ENCODE peak calls at places on chromosomes 5 and 9, in four cellular contexts. One of them, this sample, is unnamed.

GRCh38 chr5:155482428-155482827 is 468.9 kb downstream of the KIF4B start:
- DNase-seq in CD8-positive, alpha-beta memory T cell: no peak
- DNase-seq in stomach: no peak
- DNase-seq in neural progenitor cell: no peak
- DNase-seq in this sample: no peak

GRCh38 chr5:138974227-138975063 is 99.3 kb upstream of the LRRTM2 start:
- DNase-seq in CD8-positive, alpha-beta memory T cell: no peak
- DNase-seq in stomach: peak; percentile 80
- DNase-seq in neural progenitor cell: peak; percentile 34
- DNase-seq in this sample: no peak

GRCh38 chr5:112795944-112796678 is 58.4 kb downstream of the APC start:
- DNase-seq in CD8-positive, alpha-beta memory T cell: no peak
- DNase-seq in stomach: no peak
- DNase-seq in neural progenitor cell: no peak
- DNase-seq in this sample: no peak

GRCh38 chr9:83978992-83979811 is 813 bp downstream of the HNRNPK start:
- DNase-seq in CD8-positive, alpha-beta memory T cell: peak; percentile 88
- DNase-seq in stomach: peak; percentile 82
- DNase-seq in neural progenitor cell: peak; percentile 90
- DNase-seq in this sample: peak; percentile 91

GRCh38 chr5:1544294-1545010 is 20.7 kb upstream of the LPCAT1 start:
- DNase-seq in CD8-positive, alpha-beta memory T cell: no peak
- DNase-seq in stomach: no peak
- DNase-seq in neural progenitor cell: no peak
- DNase-seq in this sample: no peak

GRCh38 chr9:109868222-109868621 is 88.2 kb downstream of the PALM2AKAP2 start:
- DNase-seq in CD8-positive, alpha-beta memory T cell: no peak
- DNase-seq in stomach: no peak
- DNase-seq in neural progenitor cell: peak; percentile 35
- DNase-seq in this sample: no peak

GRCh38 chr5:80960531-80961375 is 590 bp downstream of the RASGRF2 start:
- DNase-seq in CD8-positive, alpha-beta memory T cell: peak; percentile 39
- DNase-seq in stomach: no peak
- DNase-seq in neural progenitor cell: peak; percentile 60
- DNase-seq in this sample: peak; percentile 43

GRCh38 chr5:127335381-127335780 is 44.8 kb downstream of the MEGF10 start:
- DNase-seq in CD8-positive, alpha-beta memory T cell: no peak
- DNase-seq in stomach: no peak
- DNase-seq in neural progenitor cell: no peak
- DNase-seq in this sample: no peak

GRCh38 chr5:119752921-119753886 is 123.8 kb downstream of the FAM170A start:
- DNase-seq in CD8-positive, alpha-beta memory T cell: no peak
- DNase-seq in stomach: no peak
- DNase-seq in neural progenitor cell: no peak
- DNase-seq in this sample: no peak

GRCh38 chr5:56026863-56027300 is 32.1 kb upstream of the IL6ST start:
- DNase-seq in CD8-positive, alpha-beta memory T cell: no peak
- DNase-seq in stomach: no peak
- DNase-seq in neural progenitor cell: no peak
- DNase-seq in this sample: no peak

GRCh38 chr5:169801781-169802180 is 164.7 kb downstream of the DOCK2 start:
- DNase-seq in CD8-positive, alpha-beta memory T cell: no peak
- DNase-seq in stomach: no peak
- DNase-seq in neural progenitor cell: no peak
- DNase-seq in this sample: no peak

GRCh38 chr9:27726244-27727141 is 153.2 kb upstream of the C9orf72 start:
- DNase-seq in CD8-positive, alpha-beta memory T cell: peak; percentile 1
- DNase-seq in stomach: peak; percentile 52
- DNase-seq in neural progenitor cell: peak; percentile 90
- DNase-seq in this sample: peak; percentile 79

GRCh38 chr9:71681104-71681707 is 87.1 kb downstream of the CEMIP2 start:
- DNase-seq in CD8-positive, alpha-beta memory T cell: no peak
- DNase-seq in stomach: no peak
- DNase-seq in neural progenitor cell: no peak
- DNase-seq in this sample: no peak

GRCh38 chr9:127155314-127155713 is 32.9 kb upstream of the ANGPTL2 start:
- DNase-seq in CD8-positive, alpha-beta memory T cell: no peak
- DNase-seq in stomach: no peak
- DNase-seq in neural progenitor cell: no peak
- DNase-seq in this sample: no peak

GRCh38 chr9:114811969-114812636 is 6.3 kb upstream of the TNFSF15 start:
- DNase-seq in CD8-positive, alpha-beta memory T cell: no peak
- DNase-seq in stomach: no peak
- DNase-seq in neural progenitor cell: no peak
- DNase-seq in this sample: no peak

GRCh38 chr5:119270955-119271757 is 84.7 kb upstream of the TNFAIP8 start:
- DNase-seq in CD8-positive, alpha-beta memory T cell: no peak
- DNase-seq in stomach: peak; percentile 57
- DNase-seq in neural progenitor cell: no peak
- DNase-seq in this sample: no peak

GRCh38 chr5:43007246-43007910 is 32.7 kb downstream of the ANXA2R start:
- DNase-seq in CD8-positive, alpha-beta memory T cell: peak; percentile 87
- DNase-seq in stomach: peak; percentile 64
- DNase-seq in neural progenitor cell: peak; percentile 90
- DNase-seq in this sample: peak; percentile 96

GRCh38 chr9:21028476-21028875 is 3.0 kb downstream of the HACD4 start:
- DNase-seq in CD8-positive, alpha-beta memory T cell: no peak
- DNase-seq in stomach: no peak
- DNase-seq in neural progenitor cell: no peak
- DNase-seq in this sample: no peak

GRCh38 chr5:142143878-142144277 is 35.3 kb downstream of the NDFIP1 start:
- DNase-seq in CD8-positive, alpha-beta memory T cell: peak; percentile 10
- DNase-seq in stomach: no peak
- DNase-seq in neural progenitor cell: peak; percentile 30
- DNase-seq in this sample: no peak

GRCh38 chr9:97880336-97880735 is 27.3 kb downstream of the FOXE1 start:
- DNase-seq in CD8-positive, alpha-beta memory T cell: no peak
- DNase-seq in stomach: no peak
- DNase-seq in neural progenitor cell: no peak
- DNase-seq in this sample: no peak

GRCh38 chr5:143372187-143372829 is 31.2 kb downstream of the NR3C1 start:
- DNase-seq in CD8-positive, alpha-beta memory T cell: no peak
- DNase-seq in stomach: no peak
- DNase-seq in neural progenitor cell: no peak
- DNase-seq in this sample: no peak

GRCh38 chr5:73218552-73219171 is 45.7 kb downstream of the TMEM174 start:
- DNase-seq in CD8-positive, alpha-beta memory T cell: no peak
- DNase-seq in stomach: no peak
- DNase-seq in neural progenitor cell: peak; percentile 34
- DNase-seq in this sample: no peak

GRCh38 chr9:137761793-137762192 is 115.8 kb upstream of the CACNA1B start:
- DNase-seq in CD8-positive, alpha-beta memory T cell: no peak
- DNase-seq in stomach: no peak
- DNase-seq in neural progenitor cell: no peak
- DNase-seq in this sample: no peak

GRCh38 chr5:44321176-44321575 is 68.0 kb downstream of the FGF10 start:
- DNase-seq in CD8-positive, alpha-beta memory T cell: no peak
- DNase-seq in stomach: no peak
- DNase-seq in neural progenitor cell: no peak
- DNase-seq in this sample: peak; percentile 48

GRCh38 chr5:6652025-6652424 is 18.8 kb downstream of the SRD5A1 start:
- DNase-seq in CD8-positive, alpha-beta memory T cell: no peak
- DNase-seq in stomach: no peak
- DNase-seq in neural progenitor cell: no peak
- DNase-seq in this sample: no peak

GRCh38 chr5:80192507-80193241 is 63.2 kb downstream of the SERINC5 start:
- DNase-seq in CD8-positive, alpha-beta memory T cell: no peak
- DNase-seq in stomach: no peak
- DNase-seq in neural progenitor cell: peak; percentile 39
- DNase-seq in this sample: no peak

GRCh38 chr9:127066775-127067111 is 55.7 kb downstream of the ANGPTL2 start:
- DNase-seq in CD8-positive, alpha-beta memory T cell: no peak
- DNase-seq in stomach: no peak
- DNase-seq in neural progenitor cell: no peak
- DNase-seq in this sample: no peak

GRCh38 chr5:149147673-149148072 is 6.4 kb downstream of the ABLIM3 start:
- DNase-seq in CD8-positive, alpha-beta memory T cell: no peak
- DNase-seq in stomach: no peak
- DNase-seq in neural progenitor cell: no peak
- DNase-seq in this sample: no peak

GRCh38 chr9:136248951-136249880 is 3.6 kb upstream of the QSOX2 start:
- DNase-seq in CD8-positive, alpha-beta memory T cell: no peak
- DNase-seq in stomach: no peak
- DNase-seq in neural progenitor cell: no peak
- DNase-seq in this sample: no peak

GRCh38 chr5:69295088-69295754 is 37.4 kb downstream of the CCDC125 start:
- DNase-seq in CD8-positive, alpha-beta memory T cell: no peak
- DNase-seq in stomach: no peak
- DNase-seq in neural progenitor cell: peak; percentile 14
- DNase-seq in this sample: no peak

GRCh38 chr5:106397700-106398099 is 1273.0 kb downstream of the EFNA5 start:
- DNase-seq in CD8-positive, alpha-beta memory T cell: no peak
- DNase-seq in stomach: no peak
- DNase-seq in neural progenitor cell: no peak
- DNase-seq in this sample: peak; percentile 63

GRCh38 chr5:168740055-168740820 is 161.1 kb upstream of the PANK3 start:
- DNase-seq in CD8-positive, alpha-beta memory T cell: no peak
- DNase-seq in stomach: no peak
- DNase-seq in neural progenitor cell: no peak
- DNase-seq in this sample: no peak

GRCh38 chr9:114836769-114837168 is 30.9 kb upstream of the TNFSF15 start:
- DNase-seq in CD8-positive, alpha-beta memory T cell: no peak
- DNase-seq in stomach: no peak
- DNase-seq in neural progenitor cell: no peak
- DNase-seq in this sample: no peak

GRCh38 chr5:176771102-176771845 is 39.1 kb upstream of the UNC5A start:
- DNase-seq in CD8-positive, alpha-beta memory T cell: no peak
- DNase-seq in stomach: no peak
- DNase-seq in neural progenitor cell: no peak
- DNase-seq in this sample: no peak

GRCh38 chr5:5422819-5423515 is 490 bp downstream of the ICE1 start:
- DNase-seq in CD8-positive, alpha-beta memory T cell: no peak
- DNase-seq in stomach: no peak
- DNase-seq in neural progenitor cell: no peak
- DNase-seq in this sample: no peak

GRCh38 chr5:149313151-149313841 is 32.0 kb upstream of the GRPEL2 start:
- DNase-seq in CD8-positive, alpha-beta memory T cell: no peak
- DNase-seq in stomach: no peak
- DNase-seq in neural progenitor cell: no peak
- DNase-seq in this sample: peak; percentile 64

DNA sequence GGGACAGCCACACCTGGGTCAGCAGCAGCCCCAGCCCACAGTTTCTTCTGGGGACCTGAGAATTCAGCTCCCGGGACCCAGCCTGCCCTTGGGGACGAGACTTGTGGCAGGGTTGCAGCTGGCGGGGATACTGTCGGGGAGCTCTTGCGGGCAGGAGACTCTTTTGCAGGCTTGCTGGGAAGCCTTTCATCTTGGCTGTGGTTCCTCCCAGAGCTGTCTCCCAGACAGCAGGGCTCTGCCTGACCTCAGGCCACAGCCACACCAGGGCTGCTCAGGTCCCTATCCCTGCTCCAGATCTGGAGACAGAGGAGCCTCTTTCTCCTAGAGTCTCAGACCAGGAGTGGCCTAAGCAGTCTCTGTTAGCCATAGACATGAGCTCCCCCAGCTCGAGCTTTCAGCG is 4.7 kb upstream of the MYMK start:
- DNase-seq in CD8-positive, alpha-beta memory T cell: no peak
- DNase-seq in stomach: no peak
- DNase-seq in neural progenitor cell: no peak
- DNase-seq in this sample: peak; percentile 63
- H3K4me1 ChIP-seq in CD8-positive, alpha-beta memory T cell: peaks cover 16% of the 10 kb centered on the region
- H3K4me1 ChIP-seq in stomach: peaks cover 42% of the 10 kb centered on the region
- H3K4me1 ChIP-seq in neural progenitor cell: peaks cover 38% of the 10 kb centered on the region
- H3K4me1 ChIP-seq in this sample: peaks cover 49% of the 10 kb centered on the region

DNA sequence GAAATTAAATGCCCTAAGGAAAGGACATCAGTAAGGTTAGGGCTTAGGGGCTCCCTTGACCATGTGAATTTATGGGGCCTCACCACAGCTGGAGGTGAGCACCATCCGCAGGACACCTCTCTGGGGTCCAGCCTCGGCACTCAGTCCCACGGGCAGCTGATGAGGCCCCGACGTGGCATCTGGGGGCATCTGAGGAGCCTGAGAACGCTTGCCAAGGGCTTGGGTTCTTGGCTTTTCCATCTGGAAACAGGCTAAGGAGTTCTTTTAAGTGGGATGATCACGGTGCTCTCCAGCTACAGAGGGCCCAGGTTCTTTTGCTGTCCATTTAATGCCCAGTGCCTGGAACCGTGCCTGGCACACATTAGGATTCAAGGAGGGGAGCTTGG is 3.6 kb downstream of the NKX2-5 start:
- DNase-seq in CD8-positive, alpha-beta memory T cell: no peak
- DNase-seq in stomach: no peak
- DNase-seq in neural progenitor cell: no peak
- DNase-seq in this sample: no peak
- H3K27ac ChIP-seq in CD8-positive, alpha-beta memory T cell: no peak overlapping the region
- H3K27ac ChIP-seq in stomach: no peak overlapping the region
- H3K27ac ChIP-seq in neural progenitor cell: no peak overlapping the region
- H3K27ac ChIP-seq in this sample: no peak overlapping the region

GRCh38 chr5:50711280-50711679 is 44.8 kb downstream of the PARP8 start:
- DNase-seq in CD8-positive, alpha-beta memory T cell: peak; percentile 72
- DNase-seq in stomach: peak; percentile 38
- DNase-seq in neural progenitor cell: no peak
- DNase-seq in this sample: peak; percentile 30
- H3K4me1 ChIP-seq in CD8-positive, alpha-beta memory T cell: peaks cover 67% of the 10 kb centered on the region
- H3K4me1 ChIP-seq in stomach: peaks cover 36% of the 10 kb centered on the region
- H3K4me1 ChIP-seq in neural progenitor cell: peaks cover 34% of the 10 kb centered on the region
- H3K4me1 ChIP-seq in this sample: no peaks in the 10 kb centered on the region

GRCh38 chr9:73847536-73847935 is 649.6 kb upstream of the RORB start:
- DNase-seq in CD8-positive, alpha-beta memory T cell: no peak
- DNase-seq in stomach: no peak
- DNase-seq in neural progenitor cell: peak; percentile 3
- DNase-seq in this sample: peak; percentile 61
- H3K27ac ChIP-seq in CD8-positive, alpha-beta memory T cell: no peak overlapping the region
- H3K27ac ChIP-seq in stomach: no peak overlapping the region
- H3K27ac ChIP-seq in neural progenitor cell: no peak overlapping the region
- H3K27ac ChIP-seq in this sample: peak overlapping the region; percentile 92

DNA sequence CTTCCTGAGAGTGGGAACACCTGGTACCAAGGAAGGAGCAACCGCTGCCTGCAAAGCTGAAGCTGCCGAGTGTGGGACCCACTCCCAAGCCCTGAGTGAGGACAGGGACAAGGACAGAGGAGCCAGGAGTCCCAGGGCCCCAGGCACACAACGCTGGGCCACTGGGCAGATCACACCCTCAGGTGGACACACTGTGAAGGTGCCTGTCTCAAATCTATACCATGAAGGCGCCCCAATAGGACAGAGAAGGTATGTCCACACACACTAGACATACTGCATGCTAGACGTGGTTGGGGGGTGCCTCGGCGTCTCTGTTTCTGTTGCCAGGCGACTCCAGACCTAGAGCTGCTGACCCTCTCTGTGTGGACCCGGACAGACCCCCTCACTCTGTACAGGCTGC is 60.9 kb downstream of the ROR2 start:
- DNase-seq in CD8-positive, alpha-beta memory T cell: no peak
- DNase-seq in stomach: no peak
- DNase-seq in neural progenitor cell: no peak
- DNase-seq in this sample: no peak
- H3K4me1 ChIP-seq in CD8-positive, alpha-beta memory T cell: no peaks in the 10 kb centered on the region
- H3K4me1 ChIP-seq in stomach: peaks cover 86% of the 10 kb centered on the region
- H3K4me1 ChIP-seq in neural progenitor cell: peaks cover 60% of the 10 kb centered on the region
- H3K4me1 ChIP-seq in this sample: no peaks in the 10 kb centered on the region

This sample was measured in SJCRH30.